ENCODE peak calls at places on chromosomes 2 and 18, in eight cellular contexts. One of them, this sample, is unnamed.

GRCh38 chr2:163407296-163407695 is 328.5 kb downstream of the FIGN start:
- DNase-seq in Panc1: no peak
- DNase-seq in stimulated activated CD8-positive, alpha-beta memory T cell treated with anti-CD3 and anti-CD28 coated beads, Interleukin-12 subunit alpha, Interleukin-12 subunit beta, amount 100 ng/mL, for 4 hours: no peak
- DNase-seq in Peyer's patch: no peak
- DNase-seq in posterior vena cava: no peak
- DNase-seq in left ventricle myocardium inferior: no peak
- DNase-seq in astrocyte: peak
- DNase-seq in GM04504: no peak
- DNase-seq in this sample: no peak

GRCh38 chr2:85437488-85438290 is 19.2 kb downstream of the SH2D6 start:
- DNase-seq in Panc1: no peak
- DNase-seq in stimulated activated CD8-positive, alpha-beta memory T cell treated with anti-CD3 and anti-CD28 coated beads, Interleukin-12 subunit alpha, Interleukin-12 subunit beta, amount 100 ng/mL, for 4 hours: peak
- DNase-seq in Peyer's patch: peak
- DNase-seq in posterior vena cava: peak
- DNase-seq in left ventricle myocardium inferior: peak
- DNase-seq in astrocyte: peak
- DNase-seq in GM04504: no peak
- DNase-seq in this sample: peak

GRCh38 chr2:71711470-71711857 is 258.1 kb downstream of the DYSF start:
- DNase-seq in Panc1: no peak
- DNase-seq in stimulated activated CD8-positive, alpha-beta memory T cell treated with anti-CD3 and anti-CD28 coated beads, Interleukin-12 subunit alpha, Interleukin-12 subunit beta, amount 100 ng/mL, for 4 hours: no peak
- DNase-seq in Peyer's patch: no peak
- DNase-seq in posterior vena cava: no peak
- DNase-seq in left ventricle myocardium inferior: no peak
- DNase-seq in astrocyte: peak
- DNase-seq in GM04504: peak
- DNase-seq in this sample: no peak

GRCh38 chr2:78967294-78967693 is 58.2 kb upstream of the REG3G start:
- DNase-seq in Panc1: no peak
- DNase-seq in stimulated activated CD8-positive, alpha-beta memory T cell treated with anti-CD3 and anti-CD28 coated beads, Interleukin-12 subunit alpha, Interleukin-12 subunit beta, amount 100 ng/mL, for 4 hours: no peak
- DNase-seq in Peyer's patch: no peak
- DNase-seq in posterior vena cava: no peak
- DNase-seq in left ventricle myocardium inferior: no peak
- DNase-seq in astrocyte: no peak
- DNase-seq in GM04504: no peak
- DNase-seq in this sample: no peak

GRCh38 chr2:112791019-112791418 is 6.7 kb upstream of the IL1A start:
- DNase-seq in Panc1: no peak
- DNase-seq in stimulated activated CD8-positive, alpha-beta memory T cell treated with anti-CD3 and anti-CD28 coated beads, Interleukin-12 subunit alpha, Interleukin-12 subunit beta, amount 100 ng/mL, for 4 hours: no peak
- DNase-seq in Peyer's patch: no peak
- DNase-seq in posterior vena cava: no peak
- DNase-seq in left ventricle myocardium inferior: no peak
- DNase-seq in astrocyte: no peak
- DNase-seq in GM04504: no peak
- DNase-seq in this sample: no peak

GRCh38 chr18:58103339-58103930 is 59.4 kb downstream of the NEDD4L start:
- DNase-seq in Panc1: no peak
- DNase-seq in stimulated activated CD8-positive, alpha-beta memory T cell treated with anti-CD3 and anti-CD28 coated beads, Interleukin-12 subunit alpha, Interleukin-12 subunit beta, amount 100 ng/mL, for 4 hours: no peak
- DNase-seq in Peyer's patch: no peak
- DNase-seq in posterior vena cava: no peak
- DNase-seq in left ventricle myocardium inferior: no peak
- DNase-seq in astrocyte: no peak
- DNase-seq in GM04504: no peak
- DNase-seq in this sample: no peak

GRCh38 chr2:149200109-149200520 is 130.3 kb upstream of the LYPD6 start:
- DNase-seq in Panc1: no peak
- DNase-seq in stimulated activated CD8-positive, alpha-beta memory T cell treated with anti-CD3 and anti-CD28 coated beads, Interleukin-12 subunit alpha, Interleukin-12 subunit beta, amount 100 ng/mL, for 4 hours: no peak
- DNase-seq in Peyer's patch: no peak
- DNase-seq in posterior vena cava: no peak
- DNase-seq in left ventricle myocardium inferior: no peak
- DNase-seq in astrocyte: peak
- DNase-seq in GM04504: peak
- DNase-seq in this sample: no peak

GRCh38 chr2:208311954-208312353 is 45.9 kb downstream of the PIKFYVE start:
- DNase-seq in Panc1: no peak
- DNase-seq in stimulated activated CD8-positive, alpha-beta memory T cell treated with anti-CD3 and anti-CD28 coated beads, Interleukin-12 subunit alpha, Interleukin-12 subunit beta, amount 100 ng/mL, for 4 hours: no peak
- DNase-seq in Peyer's patch: no peak
- DNase-seq in posterior vena cava: no peak
- DNase-seq in left ventricle myocardium inferior: no peak
- DNase-seq in astrocyte: peak
- DNase-seq in GM04504: no peak
- DNase-seq in this sample: no peak

GRCh38 chr2:202765435-202765834 is 106.1 kb downstream of the ICA1L start:
- DNase-seq in Panc1: no peak
- DNase-seq in stimulated activated CD8-positive, alpha-beta memory T cell treated with anti-CD3 and anti-CD28 coated beads, Interleukin-12 subunit alpha, Interleukin-12 subunit beta, amount 100 ng/mL, for 4 hours: no peak
- DNase-seq in Peyer's patch: no peak
- DNase-seq in posterior vena cava: no peak
- DNase-seq in left ventricle myocardium inferior: no peak
- DNase-seq in astrocyte: no peak
- DNase-seq in GM04504: no peak
- DNase-seq in this sample: no peak

GRCh38 chr2:222791946-222792649 is 68.7 kb upstream of the ACSL3 start:
- DNase-seq in Panc1: no peak
- DNase-seq in stimulated activated CD8-positive, alpha-beta memory T cell treated with anti-CD3 and anti-CD28 coated beads, Interleukin-12 subunit alpha, Interleukin-12 subunit beta, amount 100 ng/mL, for 4 hours: no peak
- DNase-seq in Peyer's patch: no peak
- DNase-seq in posterior vena cava: peak
- DNase-seq in left ventricle myocardium inferior: peak
- DNase-seq in astrocyte: peak
- DNase-seq in GM04504: no peak
- DNase-seq in this sample: peak

GRCh38 chr18:48391863-48392262 is 17.3 kb downstream of the ZBTB7C start:
- DNase-seq in Panc1: no peak
- DNase-seq in stimulated activated CD8-positive, alpha-beta memory T cell treated with anti-CD3 and anti-CD28 coated beads, Interleukin-12 subunit alpha, Interleukin-12 subunit beta, amount 100 ng/mL, for 4 hours: no peak
- DNase-seq in Peyer's patch: no peak
- DNase-seq in posterior vena cava: no peak
- DNase-seq in left ventricle myocardium inferior: peak
- DNase-seq in astrocyte: no peak
- DNase-seq in GM04504: no peak
- DNase-seq in this sample: no peak

GRCh38 chr2:224927671-224928173 is 114.5 kb downstream of the DOCK10 start:
- DNase-seq in Panc1: no peak
- DNase-seq in stimulated activated CD8-positive, alpha-beta memory T cell treated with anti-CD3 and anti-CD28 coated beads, Interleukin-12 subunit alpha, Interleukin-12 subunit beta, amount 100 ng/mL, for 4 hours: peak
- DNase-seq in Peyer's patch: peak
- DNase-seq in posterior vena cava: no peak
- DNase-seq in left ventricle myocardium inferior: no peak
- DNase-seq in astrocyte: peak
- DNase-seq in GM04504: no peak
- DNase-seq in this sample: peak